ENCODE peak calls at places on chromosome 1, in nine cellular contexts. U is esophagus squamous epithelium, Z is GM06990, A is GM12864, S is breast epithelium, O is GM23248, N is adrenal gland, Q is dorsolateral prefrontal cortex, W is body of pancreas. F is an unnamed sample.

GRCh38 chr1:41739061-41739955 is 179.4 kb downstream of the HIVEP3 start:
- DNase-seq in U (peak; percentile 44), A (no peak), O (no peak), Q (peak; percentile 48), W (peak; percentile 39), N (peak; percentile 79), Z (peak; percentile 84), S (peak; percentile 86), F (peak; percentile 77)

GRCh38 chr1:228163004-228163753 is 2.4 kb upstream of the IBA57 start:
- DNase-seq in N (peak; percentile 32), O (peak; percentile 52), S (peak; percentile 66), A (no peak), W (peak; percentile 54), Q (no peak), U (no peak), Z (peak; percentile 5), F (no peak)

GRCh38 chr1:225882699-225883615 is 777 bp upstream of the TMEM63A start:
- DNase-seq in Z (peak; percentile 58), U (no peak), O (peak; percentile 77), Q (peak; percentile 50), S (peak; percentile 24), W (peak; percentile 75), N (peak; percentile 76), A (no peak), F (peak; percentile 39)

GRCh38 chr1:39933956-39934941 is 20.7 kb upstream of the MFSD2A start:
- DNase-seq in A (no peak), Q (no peak), S (peak; percentile 95), Z (no peak), N (peak; percentile 86), U (peak; percentile 27), O (peak; percentile 99), W (peak; percentile 82), F (no peak)

GRCh38 chr1:230894032-230894431 is 25.7 kb upstream of the C1orf198 start:
- DNase-seq in O (no peak), A (no peak), Q (no peak), U (no peak), Z (no peak), S (no peak), N (no peak), W (no peak), F (no peak)

GRCh38 chr1:205369621-205370230 is 13.0 kb upstream of the KLHDC8A start:
- DNase-seq in W (peak; percentile 65), Z (no peak), S (no peak), U (no peak), N (peak; percentile 39), O (peak; percentile 12), A (no peak), Q (no peak), F (no peak)

GRCh38 chr1:153387785-153388184 is 3.1 kb downstream of the S100A8 start:
- DNase-seq in S (no peak), Q (no peak), A (no peak), O (no peak), U (no peak), W (no peak), Z (no peak), N (no peak), F (no peak)

GRCh38 chr1:156247460-156248322 is at the start of gene PAQR6:
- DNase-seq in N (peak; percentile 22), Q (peak; percentile 95), U (no peak), O (peak; percentile 34), S (peak; percentile 61), W (peak; percentile 50), Z (no peak), A (no peak), F (no peak)

GRCh38 chr1:165697491-165697880 is 876 bp downstream of the ALDH9A1 start:
- DNase-seq in W (no peak), A (no peak), S (no peak), N (no peak), O (peak; percentile 57), U (no peak), Q (no peak), Z (no peak), F (no peak)

DNA sequence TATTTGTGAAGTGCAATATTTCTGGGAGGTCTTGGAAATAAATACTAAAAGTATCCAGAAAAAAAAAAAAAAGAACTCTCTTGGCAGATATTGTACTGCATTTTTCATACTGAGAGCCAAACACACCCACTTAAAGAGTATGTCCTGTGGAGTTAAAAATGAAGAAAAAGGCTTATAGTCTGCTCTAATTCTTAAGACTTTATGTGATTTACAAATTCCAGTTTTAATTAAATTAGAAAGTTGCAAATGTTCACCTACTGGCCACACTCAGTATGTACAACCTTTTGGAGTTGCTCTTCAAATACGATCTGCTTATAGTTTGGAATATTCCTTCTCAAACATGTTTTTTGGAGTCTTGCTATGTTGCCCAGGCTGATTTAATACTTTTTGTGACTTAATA is 107.6 kb downstream of the LEPR start:
- DNase-seq in U (no peak), Z (no peak), S (no peak), A (no peak), N (no peak), W (no peak), O (peak; percentile 44), Q (no peak), F (no peak)
- H3K4me3 ChIP-seq in U (no peak overlapping the region), Z (no peak overlapping the region), S (peak overlapping the region; percentile 63), A (no peak overlapping the region), N (no peak overlapping the region), W (no peak overlapping the region), O (peak overlapping the region; percentile 63), Q (no peak overlapping the region), F (no peak overlapping the region)

DNA sequence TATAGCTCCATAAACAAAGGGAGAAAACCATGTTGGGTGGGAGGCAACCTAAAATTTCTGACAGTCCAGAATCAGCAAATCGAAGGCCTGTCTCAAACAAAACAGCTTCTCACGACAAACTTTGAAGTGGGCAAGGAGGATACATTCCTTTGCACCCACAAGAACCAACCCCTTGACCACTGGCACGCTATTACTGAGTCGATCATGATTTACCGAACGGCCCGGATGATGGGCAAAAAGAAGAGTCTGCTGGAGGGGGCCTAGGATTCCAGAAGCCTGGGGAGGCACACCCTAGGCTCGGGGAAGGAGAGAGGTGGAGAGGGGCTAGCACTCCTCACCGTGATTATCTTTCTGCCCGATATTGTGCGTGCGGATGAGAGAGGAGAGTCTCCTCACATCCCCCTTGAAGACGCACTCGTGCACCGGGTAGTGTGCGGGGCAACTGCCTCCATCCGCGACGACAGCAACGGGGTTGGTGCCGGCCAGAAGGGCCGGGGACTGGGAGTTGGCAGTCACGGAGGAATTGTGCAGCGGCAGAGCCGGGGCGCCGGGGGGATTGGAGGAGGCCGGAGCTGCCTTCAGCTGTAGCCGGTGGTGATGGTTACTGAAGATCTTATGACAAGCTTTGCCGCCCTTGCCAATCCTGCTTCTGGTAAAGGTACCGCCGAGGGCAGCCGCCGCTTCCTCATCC is 736 bp downstream of the ANKRD13C start:
- DNase-seq in S (no peak), A (peak; percentile 27), W (peak; percentile 7), O (peak; percentile 84), U (no peak), N (peak; percentile 13), Z (no peak), Q (no peak), F (peak; percentile 26)
- H3K4me3 ChIP-seq in S (peak overlapping the region; percentile 74), A (peak overlapping the region; percentile 78), W (peak overlapping the region; percentile 96), O (peak overlapping the region; percentile 91), U (peak overlapping the region; percentile 72), N (peak overlapping the region; percentile 85), Z (peak overlapping the region; percentile 84), Q (peak overlapping the region; percentile 92), F (peak overlapping the region; percentile 99)

GRCh38 chr1:201468844-201469644 is at the start of gene PHLDA3:
- DNase-seq in A (no peak), Q (peak; percentile 95), W (peak; percentile 79), U (no peak), O (peak; percentile 93), N (peak; percentile 88), Z (peak; percentile 81), S (peak; percentile 93), F (peak; percentile 93)

GRCh38 chr1:201469645-201470074 is 672 bp upstream of the PHLDA3 start:
- DNase-seq in O (no peak), Q (no peak), U (no peak), S (no peak), Z (no peak), A (no peak), N (no peak), W (no peak), F (no peak)

GRCh38 chr1:201468501-201468843 is 516 bp downstream of the PHLDA3 start:
- DNase-seq in Z (peak; percentile 58), A (no peak), O (peak; percentile 66), W (peak; percentile 36), U (no peak), S (no peak), Q (no peak), N (peak; percentile 58), F (peak; percentile 56)

GRCh38 chr1:201465698-201466290 is 3.2 kb downstream of the PHLDA3 start:
- DNase-seq in W (no peak), O (no peak), N (no peak), S (no peak), A (no peak), Z (no peak), Q (no peak), U (no peak), F (no peak)

DNA sequence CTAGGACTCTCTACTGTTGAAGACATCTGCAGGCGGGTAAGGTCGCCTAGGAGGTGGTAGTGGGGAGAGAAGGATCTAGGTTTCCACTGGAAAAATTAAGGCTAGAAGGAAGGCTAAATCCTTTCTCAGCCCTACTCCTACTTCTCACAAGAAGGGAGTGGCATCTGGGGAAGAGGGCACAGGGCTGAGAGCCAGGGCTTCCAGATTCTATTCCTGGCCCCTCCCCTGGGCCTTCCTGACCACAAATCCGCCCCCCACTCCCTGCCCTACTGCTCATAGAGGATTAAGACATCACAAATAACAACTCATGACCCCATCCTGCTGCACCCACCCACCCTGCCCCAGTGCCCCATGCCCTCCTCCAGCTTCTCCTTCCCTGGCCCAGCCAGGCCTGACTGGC is 2.5 kb downstream of the PHLDA3 start:
- DNase-seq in Z (no peak), S (no peak), W (no peak), O (peak; percentile 68), Q (no peak), U (no peak), A (no peak), N (no peak), F (no peak)
- H3K4me3 ChIP-seq in Z (peak overlapping the region; percentile 92), S (peak overlapping the region; percentile 92), W (no peak overlapping the region), O (peak overlapping the region; percentile 100), Q (peak overlapping the region; percentile 96), U (peak overlapping the region; percentile 91), A (peak overlapping the region; percentile 82), N (no peak overlapping the region), F (no peak overlapping the region)

GRCh38 chr1:15755643-15756040 is 3.0 kb upstream of the FBLIM1 start:
- DNase-seq in A (no peak), U (no peak), Q (no peak), O (peak; percentile 54), W (no peak), N (peak; percentile 39), S (no peak), Z (no peak), F (no peak)

GRCh38 chr1:15757575-15758401 is 807 bp upstream of the FBLIM1 start:
- DNase-seq in A (no peak), Z (no peak), N (peak; percentile 37), U (no peak), S (no peak), W (no peak), Q (no peak), O (peak; percentile 40), F (peak; percentile 68)

GRCh38 chr1:15755021-15755642 is 3.5 kb upstream of the FBLIM1 start:
- DNase-seq in Q (no peak), S (no peak), N (no peak), U (no peak), O (no peak), A (no peak), W (no peak), Z (no peak), F (no peak)

GRCh38 chr1:15757016-15757543 is 1.5 kb upstream of the FBLIM1 start:
- DNase-seq in S (no peak), U (no peak), A (no peak), N (no peak), Q (no peak), W (no peak), Z (no peak), O (no peak), F (no peak)

GRCh38 chr1:15756143-15757015 is 2.2 kb upstream of the FBLIM1 start:
- DNase-seq in Q (no peak), Z (no peak), S (peak; percentile 66), N (no peak), A (no peak), O (peak; percentile 44), W (peak; percentile 52), U (no peak), F (peak; percentile 69)
- H3K4me3 ChIP-seq in Q (no peak overlapping the region), Z (no peak overlapping the region), S (peak overlapping the region; percentile 86), N (no peak overlapping the region), A (no peak overlapping the region), O (no peak overlapping the region), W (no peak overlapping the region), U (no peak overlapping the region), F (no peak overlapping the region)